ENCODE peak calls at places on chromosomes 7 and 10, in six cellular contexts. One of them, this sample, is unnamed.

GRCh38 chr7:35593896-35594295 is 101.0 kb downstream of the HERPUD2 start:
- DNase-seq in EH: no peak
- DNase-seq in sigmoid colon: no peak
- DNase-seq in skeletal muscle cell: no peak
- DNase-seq in NCI-H524: no peak
- DNase-seq in thoracic aorta: no peak
- DNase-seq in this sample: no peak

GRCh38 chr7:30146127-30146612 is 11.4 kb downstream of the MTURN start:
- DNase-seq in EH: no peak
- DNase-seq in sigmoid colon: no peak
- DNase-seq in skeletal muscle cell: no peak
- DNase-seq in NCI-H524: peak
- DNase-seq in thoracic aorta: no peak
- DNase-seq in this sample: no peak

GRCh38 chr7:152424348-152425108 is 11.3 kb downstream of the KMT2C start:
- DNase-seq in EH: peak
- DNase-seq in sigmoid colon: no peak
- DNase-seq in skeletal muscle cell: no peak
- DNase-seq in NCI-H524: no peak
- DNase-seq in thoracic aorta: no peak
- DNase-seq in this sample: no peak

GRCh38 chr7:711093-711966 is 15.2 kb upstream of the DNAAF5 start:
- DNase-seq in EH: no peak
- DNase-seq in sigmoid colon: peak
- DNase-seq in skeletal muscle cell: no peak
- DNase-seq in NCI-H524: no peak
- DNase-seq in thoracic aorta: no peak
- DNase-seq in this sample: no peak

GRCh38 chr10:126376956-126377355 is 11.3 kb downstream of the ADAM12 start:
- DNase-seq in EH: peak
- DNase-seq in sigmoid colon: no peak
- DNase-seq in skeletal muscle cell: no peak
- DNase-seq in NCI-H524: no peak
- DNase-seq in thoracic aorta: no peak
- DNase-seq in this sample: no peak

GRCh38 chr7:137642467-137642866 is 204.3 kb downstream of the DGKI start:
- DNase-seq in EH: peak
- DNase-seq in sigmoid colon: no peak
- DNase-seq in skeletal muscle cell: no peak
- DNase-seq in NCI-H524: no peak
- DNase-seq in thoracic aorta: no peak
- DNase-seq in this sample: no peak

GRCh38 chr10:16952610-16953009 is 135.4 kb upstream of the RSU1 start:
- DNase-seq in EH: no peak
- DNase-seq in sigmoid colon: no peak
- DNase-seq in skeletal muscle cell: no peak
- DNase-seq in NCI-H524: no peak
- DNase-seq in thoracic aorta: no peak
- DNase-seq in this sample: no peak

GRCh38 chr7:46229409-46229808 is 308.3 kb upstream of the IGFBP3 start:
- DNase-seq in EH: peak
- DNase-seq in sigmoid colon: no peak
- DNase-seq in skeletal muscle cell: peak
- DNase-seq in NCI-H524: no peak
- DNase-seq in thoracic aorta: no peak
- DNase-seq in this sample: no peak

GRCh38 chr10:109861051-109861450 is 62.3 kb downstream of the XPNPEP1 start:
- DNase-seq in EH: no peak
- DNase-seq in sigmoid colon: no peak
- DNase-seq in skeletal muscle cell: no peak
- DNase-seq in NCI-H524: peak
- DNase-seq in thoracic aorta: no peak
- DNase-seq in this sample: no peak

GRCh38 chr7:92244803-92245486 is 769 bp downstream of the KRIT1 start:
- DNase-seq in EH: peak
- DNase-seq in sigmoid colon: no peak
- DNase-seq in skeletal muscle cell: no peak
- DNase-seq in NCI-H524: peak
- DNase-seq in thoracic aorta: no peak
- DNase-seq in this sample: no peak

GRCh38 chr10:97574374-97575100 is 2.0 kb downstream of the ANKRD2 start:
- DNase-seq in EH: peak
- DNase-seq in sigmoid colon: no peak
- DNase-seq in skeletal muscle cell: no peak
- DNase-seq in NCI-H524: no peak
- DNase-seq in thoracic aorta: peak
- DNase-seq in this sample: peak

GRCh38 chr7:122038904-122039303 is 105.1 kb downstream of the AASS start:
- DNase-seq in EH: peak
- DNase-seq in sigmoid colon: no peak
- DNase-seq in skeletal muscle cell: no peak
- DNase-seq in NCI-H524: no peak
- DNase-seq in thoracic aorta: no peak
- DNase-seq in this sample: no peak

GRCh38 chr10:55966131-55966530 is 394.9 kb downstream of the ZWINT start:
- DNase-seq in EH: no peak
- DNase-seq in sigmoid colon: no peak
- DNase-seq in skeletal muscle cell: no peak
- DNase-seq in NCI-H524: no peak
- DNase-seq in thoracic aorta: no peak
- DNase-seq in this sample: no peak

GRCh38 chr7:90111-91063 is 102.0 kb upstream of the FAM20C start:
- DNase-seq in EH: peak
- DNase-seq in sigmoid colon: peak
- DNase-seq in skeletal muscle cell: peak
- DNase-seq in NCI-H524: peak
- DNase-seq in thoracic aorta: no peak
- DNase-seq in this sample: no peak

GRCh38 chr10:66833861-66834260 is 92.0 kb upstream of the LRRTM3 start:
- DNase-seq in EH: no peak
- DNase-seq in sigmoid colon: no peak
- DNase-seq in skeletal muscle cell: no peak
- DNase-seq in NCI-H524: no peak
- DNase-seq in thoracic aorta: no peak
- DNase-seq in this sample: no peak